ENCODE peak calls at places on chromosomes 12 and 14, in seven cellular contexts. One of them, this sample, is unnamed.

GRCh38 chr14:79426103-79426755 is 785.1 kb downstream of the DIO2 start:
- DNase-seq in lung: no peak
- DNase-seq in astrocyte: no peak
- DNase-seq in thyroid gland: no peak
- DNase-seq in colonic mucosa: no peak
- DNase-seq in tibial artery: no peak
- DNase-seq in HL-60: no peak
- DNase-seq in this sample: peak; percentile 66

GRCh38 chr14:20730921-20731320 is 14.8 kb upstream of the EDDM3A start:
- DNase-seq in lung: no peak
- DNase-seq in astrocyte: no peak
- DNase-seq in thyroid gland: no peak
- DNase-seq in colonic mucosa: no peak
- DNase-seq in tibial artery: no peak
- DNase-seq in HL-60: no peak
- DNase-seq in this sample: no peak

GRCh38 chr12:122102331-122102730 is 23.8 kb downstream of the MLXIP start:
- DNase-seq in lung: no peak
- DNase-seq in astrocyte: no peak
- DNase-seq in thyroid gland: no peak
- DNase-seq in colonic mucosa: no peak
- DNase-seq in tibial artery: no peak
- DNase-seq in HL-60: no peak
- DNase-seq in this sample: no peak

GRCh38 chr12:68957273-68957672 is 24.3 kb upstream of the CPM start:
- DNase-seq in lung: no peak
- DNase-seq in astrocyte: no peak
- DNase-seq in thyroid gland: no peak
- DNase-seq in colonic mucosa: no peak
- DNase-seq in tibial artery: no peak
- DNase-seq in HL-60: no peak
- DNase-seq in this sample: no peak

GRCh38 chr12:132600048-132601032 is 10.0 kb downstream of the LRCOL1 start:
- DNase-seq in lung: peak; percentile 54
- DNase-seq in astrocyte: peak; percentile 44
- DNase-seq in thyroid gland: peak; percentile 79
- DNase-seq in colonic mucosa: peak; percentile 61
- DNase-seq in tibial artery: peak; percentile 58
- DNase-seq in HL-60: peak; percentile 32
- DNase-seq in this sample: peak; percentile 53

GRCh38 chr14:82710257-82710841 is 1176.7 kb upstream of the SEL1L start:
- DNase-seq in lung: peak; percentile 72
- DNase-seq in astrocyte: peak; percentile 6
- DNase-seq in thyroid gland: peak; percentile 74
- DNase-seq in colonic mucosa: peak; percentile 54
- DNase-seq in tibial artery: peak; percentile 26
- DNase-seq in HL-60: peak; percentile 25
- DNase-seq in this sample: peak; percentile 44

GRCh38 chr12:82383930-82384513 is 25.7 kb downstream of the METTL25 start:
- DNase-seq in lung: no peak
- DNase-seq in astrocyte: peak; percentile 10
- DNase-seq in thyroid gland: no peak
- DNase-seq in colonic mucosa: no peak
- DNase-seq in tibial artery: no peak
- DNase-seq in HL-60: no peak
- DNase-seq in this sample: no peak

GRCh38 chr14:55892906-55893305 is 225.3 kb upstream of the PELI2 start:
- DNase-seq in lung: no peak
- DNase-seq in astrocyte: no peak
- DNase-seq in thyroid gland: no peak
- DNase-seq in colonic mucosa: no peak
- DNase-seq in tibial artery: no peak
- DNase-seq in HL-60: no peak
- DNase-seq in this sample: no peak

GRCh38 chr12:93122089-93122488 is 193.0 kb upstream of the EEA1 start:
- DNase-seq in lung: no peak
- DNase-seq in astrocyte: peak; percentile 84
- DNase-seq in thyroid gland: no peak
- DNase-seq in colonic mucosa: no peak
- DNase-seq in tibial artery: no peak
- DNase-seq in HL-60: no peak
- DNase-seq in this sample: no peak

GRCh38 chr12:34394211-34395055 is 372.1 kb downstream of the ALG10 start:
- DNase-seq in lung: no peak
- DNase-seq in astrocyte: no peak
- DNase-seq in thyroid gland: peak; percentile 1
- DNase-seq in colonic mucosa: peak; percentile 6
- DNase-seq in tibial artery: peak; percentile 12
- DNase-seq in HL-60: no peak
- DNase-seq in this sample: no peak

GRCh38 chr14:106666341-106666740 is 1140.0 kb downstream of the TMEM121 start:
- DNase-seq in lung: no peak
- DNase-seq in astrocyte: no peak
- DNase-seq in thyroid gland: no peak
- DNase-seq in colonic mucosa: no peak
- DNase-seq in tibial artery: no peak
- DNase-seq in HL-60: no peak
- DNase-seq in this sample: no peak

GRCh38 chr12:5247144-5247543 is 184.8 kb upstream of the NTF3 start:
- DNase-seq in lung: no peak
- DNase-seq in astrocyte: no peak
- DNase-seq in thyroid gland: no peak
- DNase-seq in colonic mucosa: no peak
- DNase-seq in tibial artery: no peak
- DNase-seq in HL-60: no peak
- DNase-seq in this sample: no peak

GRCh38 chr14:60151715-60152114 is 13.5 kb downstream of the DHRS7 start:
- DNase-seq in lung: peak; percentile 71
- DNase-seq in astrocyte: peak; percentile 67
- DNase-seq in thyroid gland: peak; percentile 47
- DNase-seq in colonic mucosa: peak; percentile 44
- DNase-seq in tibial artery: peak; percentile 87
- DNase-seq in HL-60: peak; percentile 68
- DNase-seq in this sample: peak; percentile 37

GRCh38 chr14:57364659-57365450 is 25.5 kb upstream of the NAA30 start:
- DNase-seq in lung: no peak
- DNase-seq in astrocyte: no peak
- DNase-seq in thyroid gland: no peak
- DNase-seq in colonic mucosa: no peak
- DNase-seq in tibial artery: no peak
- DNase-seq in HL-60: no peak
- DNase-seq in this sample: no peak

GRCh38 chr12:97465012-97465345 is 2.4 kb downstream of the RMST start:
- DNase-seq in lung: no peak
- DNase-seq in astrocyte: no peak
- DNase-seq in thyroid gland: no peak
- DNase-seq in colonic mucosa: no peak
- DNase-seq in tibial artery: no peak
- DNase-seq in HL-60: no peak
- DNase-seq in this sample: no peak

GRCh38 chr12:20000229-20000869 is 368.0 kb upstream of the PDE3A start:
- DNase-seq in lung: no peak
- DNase-seq in astrocyte: no peak
- DNase-seq in thyroid gland: no peak
- DNase-seq in colonic mucosa: no peak
- DNase-seq in tibial artery: no peak
- DNase-seq in HL-60: no peak
- DNase-seq in this sample: no peak

GRCh38 chr14:51884086-51884927 is 23.9 kb downstream of the GNG2 start:
- DNase-seq in lung: no peak
- DNase-seq in astrocyte: peak; percentile 82
- DNase-seq in thyroid gland: no peak
- DNase-seq in colonic mucosa: no peak
- DNase-seq in tibial artery: no peak
- DNase-seq in HL-60: peak; percentile 91
- DNase-seq in this sample: no peak

GRCh38 chr12:65278576-65279386 is at the start of gene MSRB3:
- DNase-seq in lung: peak; percentile 50
- DNase-seq in astrocyte: peak; percentile 67
- DNase-seq in thyroid gland: peak; percentile 61
- DNase-seq in colonic mucosa: peak; percentile 46
- DNase-seq in tibial artery: peak; percentile 69
- DNase-seq in HL-60: peak; percentile 33
- DNase-seq in this sample: no peak

GRCh38 chr14:26255213-26255612 is 342.6 kb downstream of the NOVA1 start:
- DNase-seq in lung: no peak
- DNase-seq in astrocyte: peak; percentile 0
- DNase-seq in thyroid gland: no peak
- DNase-seq in colonic mucosa: no peak
- DNase-seq in tibial artery: no peak
- DNase-seq in HL-60: no peak
- DNase-seq in this sample: peak; percentile 1

GRCh38 chr12:503111-503761 is 43.5 kb downstream of the B4GALNT3 start:
- DNase-seq in lung: peak; percentile 66
- DNase-seq in astrocyte: no peak
- DNase-seq in thyroid gland: peak; percentile 16
- DNase-seq in colonic mucosa: peak; percentile 87
- DNase-seq in tibial artery: no peak
- DNase-seq in HL-60: no peak
- DNase-seq in this sample: peak; percentile 94

GRCh38 chr12:11576104-11576503 is 73.4 kb upstream of the ETV6 start:
- DNase-seq in lung: no peak
- DNase-seq in astrocyte: peak; percentile 68
- DNase-seq in thyroid gland: no peak
- DNase-seq in colonic mucosa: peak; percentile 33
- DNase-seq in tibial artery: no peak
- DNase-seq in HL-60: no peak
- DNase-seq in this sample: no peak

GRCh38 chr12:127728729-127729128 is 538.2 kb upstream of the TMEM132C start:
- DNase-seq in lung: no peak
- DNase-seq in astrocyte: no peak
- DNase-seq in thyroid gland: no peak
- DNase-seq in colonic mucosa: no peak
- DNase-seq in tibial artery: no peak
- DNase-seq in HL-60: no peak
- DNase-seq in this sample: no peak

GRCh38 chr14:64828096-64828495 is 51.6 kb downstream of the SPTB start:
- DNase-seq in lung: no peak
- DNase-seq in astrocyte: no peak
- DNase-seq in thyroid gland: no peak
- DNase-seq in colonic mucosa: no peak
- DNase-seq in tibial artery: no peak
- DNase-seq in HL-60: no peak
- DNase-seq in this sample: no peak

GRCh38 chr14:74525361-74525851 is 31.8 kb downstream of the ISCA2 start:
- DNase-seq in lung: no peak
- DNase-seq in astrocyte: peak; percentile 35
- DNase-seq in thyroid gland: peak; percentile 69
- DNase-seq in colonic mucosa: no peak
- DNase-seq in tibial artery: no peak
- DNase-seq in HL-60: no peak
- DNase-seq in this sample: no peak

GRCh38 chr12:113392988-113393579 is 10.6 kb downstream of the SDS start:
- DNase-seq in lung: no peak
- DNase-seq in astrocyte: no peak
- DNase-seq in thyroid gland: no peak
- DNase-seq in colonic mucosa: peak; percentile 24
- DNase-seq in tibial artery: no peak
- DNase-seq in HL-60: no peak
- DNase-seq in this sample: no peak

GRCh38 chr12:48977290-48978281 is 536 bp upstream of the WNT1 start:
- DNase-seq in lung: peak; percentile 62
- DNase-seq in astrocyte: peak; percentile 46
- DNase-seq in thyroid gland: peak; percentile 50
- DNase-seq in colonic mucosa: peak; percentile 73
- DNase-seq in tibial artery: no peak
- DNase-seq in HL-60: no peak
- DNase-seq in this sample: peak; percentile 78

DNA sequence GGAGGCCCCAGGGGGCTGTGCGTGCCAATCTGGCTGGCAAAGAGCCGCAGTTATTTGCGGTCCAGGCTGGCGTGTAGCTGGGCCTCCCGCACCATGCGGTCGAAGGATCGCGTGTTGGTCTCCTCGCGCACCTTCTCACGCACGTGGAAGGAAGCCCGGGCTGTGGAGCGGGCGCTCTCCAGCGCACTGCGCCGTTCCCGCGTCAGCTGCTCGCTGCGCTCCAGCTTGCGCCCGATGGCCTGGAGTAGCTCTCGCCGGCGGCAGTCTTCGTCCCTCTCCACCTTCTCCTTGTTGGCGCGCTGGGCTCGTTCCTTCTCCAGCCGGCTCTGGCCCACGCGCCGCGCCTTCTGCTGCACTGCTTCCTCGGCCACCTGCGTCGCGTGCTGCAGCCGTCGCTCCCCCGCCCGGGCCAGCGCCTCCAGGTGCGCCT is 3.2 kb downstream of the CCDC177 start:
- DNase-seq in lung: no peak
- DNase-seq in astrocyte: no peak
- DNase-seq in thyroid gland: no peak
- DNase-seq in colonic mucosa: no peak
- DNase-seq in tibial artery: no peak
- DNase-seq in HL-60: no peak
- DNase-seq in this sample: no peak
- H3K4me3 ChIP-seq in lung: no peak overlapping the region
- H3K4me3 ChIP-seq in astrocyte: no peak overlapping the region
- H3K4me3 ChIP-seq in thyroid gland: no peak overlapping the region
- H3K4me3 ChIP-seq in colonic mucosa: peak overlapping the region; percentile 6
- H3K4me3 ChIP-seq in tibial artery: peak overlapping the region; percentile 54
- H3K4me3 ChIP-seq in HL-60: no peak overlapping the region
- H3K4me3 ChIP-seq in this sample: no peak overlapping the region

GRCh38 chr12:56127485-56127887 is 581 bp upstream of the ESYT1 start:
- DNase-seq in lung: no peak
- DNase-seq in astrocyte: no peak
- DNase-seq in thyroid gland: no peak
- DNase-seq in colonic mucosa: no peak
- DNase-seq in tibial artery: no peak
- DNase-seq in HL-60: no peak
- DNase-seq in this sample: no peak
- H3K4me3 ChIP-seq in lung: no peak overlapping the region
- H3K4me3 ChIP-seq in astrocyte: peak overlapping the region; percentile 66
- H3K4me3 ChIP-seq in thyroid gland: no peak overlapping the region
- H3K4me3 ChIP-seq in colonic mucosa: peak overlapping the region; percentile 90
- H3K4me3 ChIP-seq in tibial artery: peak overlapping the region; percentile 74
- H3K4me3 ChIP-seq in HL-60: peak overlapping the region; percentile 12
- H3K4me3 ChIP-seq in this sample: peak overlapping the region; percentile 14

DNA sequence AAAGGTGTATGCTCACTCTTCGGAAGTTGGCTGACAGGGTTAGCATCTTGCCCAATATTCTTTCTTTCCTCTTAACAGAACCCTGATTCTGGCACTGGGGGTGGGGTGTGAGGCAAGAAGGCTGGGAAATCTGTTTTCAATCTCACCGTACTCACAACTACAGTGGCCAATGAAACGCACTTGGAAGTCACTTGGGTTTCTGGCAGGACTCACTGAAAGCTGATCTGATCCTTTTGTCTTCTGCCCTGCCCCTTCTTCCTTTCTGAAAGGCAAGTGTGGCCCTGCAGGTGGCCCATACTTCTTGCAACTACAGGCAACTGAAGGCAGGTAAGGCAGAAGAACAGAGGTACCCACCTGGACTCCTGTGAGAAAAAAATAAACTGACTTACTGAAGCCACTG is 106.9 kb downstream of the STXBP6 start:
- DNase-seq in lung: no peak
- DNase-seq in astrocyte: no peak
- DNase-seq in thyroid gland: peak; percentile 53
- DNase-seq in colonic mucosa: no peak
- DNase-seq in tibial artery: peak; percentile 49
- DNase-seq in HL-60: no peak
- DNase-seq in this sample: no peak
- H3K4me3 ChIP-seq in lung: no peak overlapping the region
- H3K4me3 ChIP-seq in astrocyte: no peak overlapping the region
- H3K4me3 ChIP-seq in thyroid gland: no peak overlapping the region
- H3K4me3 ChIP-seq in colonic mucosa: no peak overlapping the region
- H3K4me3 ChIP-seq in tibial artery: no peak overlapping the region
- H3K4me3 ChIP-seq in HL-60: no peak overlapping the region
- H3K4me3 ChIP-seq in this sample: no peak overlapping the region

GRCh38 chr14:71362920-71363584 is 455.8 kb downstream of the PCNX1 start:
- DNase-seq in lung: no peak
- DNase-seq in astrocyte: peak; percentile 66
- DNase-seq in thyroid gland: no peak
- DNase-seq in colonic mucosa: no peak
- DNase-seq in tibial artery: no peak
- DNase-seq in HL-60: no peak
- DNase-seq in this sample: no peak
- H3K4me3 ChIP-seq in lung: no peak overlapping the region
- H3K4me3 ChIP-seq in astrocyte: no peak overlapping the region
- H3K4me3 ChIP-seq in thyroid gland: no peak overlapping the region
- H3K4me3 ChIP-seq in colonic mucosa: no peak overlapping the region
- H3K4me3 ChIP-seq in tibial artery: no peak overlapping the region
- H3K4me3 ChIP-seq in HL-60: no peak overlapping the region
- H3K4me3 ChIP-seq in this sample: no peak overlapping the region